ENCODE peak calls at places on chromosomes 3 and 15, in eight cellular contexts. One of them, this sample, is unnamed.

GRCh38 chr15:93029613-93030429 is 59.2 kb downstream of the RGMA start:
- DNase-seq in neuronal stem cell: no peak
- DNase-seq in activated CD8-positive, alpha-beta memory T cell treated with anti-CD3 and anti-CD28 coated beads for 48 hours: no peak
- DNase-seq in breast epithelium: peak
- DNase-seq in esophagus squamous epithelium: no peak
- DNase-seq in NCI-H187: no peak
- DNase-seq in renal cortical epithelial cell: peak
- DNase-seq in GM12891: no peak
- DNase-seq in this sample: peak

GRCh38 chr3:153595186-153595815 is 433.3 kb downstream of the RAP2B start:
- DNase-seq in renal cortical epithelial cell: peak
- DNase-seq in neuronal stem cell: peak
- DNase-seq in GM12891: no peak
- DNase-seq in activated CD8-positive, alpha-beta memory T cell treated with anti-CD3 and anti-CD28 coated beads for 48 hours: no peak
- DNase-seq in breast epithelium: no peak
- DNase-seq in esophagus squamous epithelium: no peak
- DNase-seq in NCI-H187: no peak
- DNase-seq in this sample: no peak

GRCh38 chr15:31974855-31975421 is 55.4 kb upstream of the CHRNA7 start:
- DNase-seq in renal cortical epithelial cell: peak
- DNase-seq in NCI-H187: no peak
- DNase-seq in breast epithelium: no peak
- DNase-seq in activated CD8-positive, alpha-beta memory T cell treated with anti-CD3 and anti-CD28 coated beads for 48 hours: no peak
- DNase-seq in esophagus squamous epithelium: no peak
- DNase-seq in GM12891: peak
- DNase-seq in neuronal stem cell: peak
- DNase-seq in this sample: peak

GRCh38 chr3:108603689-108604088 is 14.2 kb downstream of the DZIP3 start:
- DNase-seq in neuronal stem cell: no peak
- DNase-seq in breast epithelium: no peak
- DNase-seq in activated CD8-positive, alpha-beta memory T cell treated with anti-CD3 and anti-CD28 coated beads for 48 hours: no peak
- DNase-seq in renal cortical epithelial cell: peak
- DNase-seq in GM12891: no peak
- DNase-seq in esophagus squamous epithelium: no peak
- DNase-seq in NCI-H187: no peak
- DNase-seq in this sample: peak

GRCh38 chr3:13022348-13023250 is 50.6 kb downstream of the IQSEC1 start:
- DNase-seq in NCI-H187: no peak
- DNase-seq in breast epithelium: no peak
- DNase-seq in renal cortical epithelial cell: peak
- DNase-seq in neuronal stem cell: no peak
- DNase-seq in esophagus squamous epithelium: no peak
- DNase-seq in activated CD8-positive, alpha-beta memory T cell treated with anti-CD3 and anti-CD28 coated beads for 48 hours: no peak
- DNase-seq in GM12891: peak
- DNase-seq in this sample: no peak

GRCh38 chr15:52496776-52497470 is 31.8 kb downstream of the MYO5A start:
- DNase-seq in esophagus squamous epithelium: no peak
- DNase-seq in renal cortical epithelial cell: peak
- DNase-seq in activated CD8-positive, alpha-beta memory T cell treated with anti-CD3 and anti-CD28 coated beads for 48 hours: no peak
- DNase-seq in breast epithelium: no peak
- DNase-seq in neuronal stem cell: no peak
- DNase-seq in NCI-H187: no peak
- DNase-seq in GM12891: no peak
- DNase-seq in this sample: no peak

GRCh38 chr3:185029071-185029470 is 123.8 kb downstream of the C3orf70 start:
- DNase-seq in breast epithelium: no peak
- DNase-seq in NCI-H187: no peak
- DNase-seq in GM12891: no peak
- DNase-seq in esophagus squamous epithelium: no peak
- DNase-seq in renal cortical epithelial cell: no peak
- DNase-seq in neuronal stem cell: no peak
- DNase-seq in activated CD8-positive, alpha-beta memory T cell treated with anti-CD3 and anti-CD28 coated beads for 48 hours: no peak
- DNase-seq in this sample: no peak

GRCh38 chr15:44713006-44713966 is 2.0 kb downstream of the B2M start:
- DNase-seq in activated CD8-positive, alpha-beta memory T cell treated with anti-CD3 and anti-CD28 coated beads for 48 hours: no peak
- DNase-seq in esophagus squamous epithelium: no peak
- DNase-seq in NCI-H187: no peak
- DNase-seq in renal cortical epithelial cell: peak
- DNase-seq in breast epithelium: no peak
- DNase-seq in neuronal stem cell: no peak
- DNase-seq in GM12891: no peak
- DNase-seq in this sample: no peak

GRCh38 chr15:61226313-61227250 is 2.5 kb downstream of the RORA start:
- DNase-seq in renal cortical epithelial cell: no peak
- DNase-seq in GM12891: no peak
- DNase-seq in activated CD8-positive, alpha-beta memory T cell treated with anti-CD3 and anti-CD28 coated beads for 48 hours: no peak
- DNase-seq in esophagus squamous epithelium: no peak
- DNase-seq in NCI-H187: no peak
- DNase-seq in neuronal stem cell: no peak
- DNase-seq in breast epithelium: no peak
- DNase-seq in this sample: no peak

GRCh38 chr15:84755736-84756527 is 7.5 kb downstream of the ZNF592 start:
- DNase-seq in renal cortical epithelial cell: no peak
- DNase-seq in esophagus squamous epithelium: no peak
- DNase-seq in neuronal stem cell: no peak
- DNase-seq in breast epithelium: no peak
- DNase-seq in activated CD8-positive, alpha-beta memory T cell treated with anti-CD3 and anti-CD28 coated beads for 48 hours: no peak
- DNase-seq in GM12891: no peak
- DNase-seq in NCI-H187: no peak
- DNase-seq in this sample: no peak

GRCh38 chr3:61146010-61146569 is 105.2 kb downstream of the FHIT start:
- DNase-seq in renal cortical epithelial cell: no peak
- DNase-seq in GM12891: no peak
- DNase-seq in neuronal stem cell: no peak
- DNase-seq in esophagus squamous epithelium: no peak
- DNase-seq in NCI-H187: no peak
- DNase-seq in activated CD8-positive, alpha-beta memory T cell treated with anti-CD3 and anti-CD28 coated beads for 48 hours: no peak
- DNase-seq in breast epithelium: no peak
- DNase-seq in this sample: no peak

GRCh38 chr3:64732570-64732969 is 44.8 kb upstream of the ADAMTS9 start:
- DNase-seq in renal cortical epithelial cell: no peak
- DNase-seq in esophagus squamous epithelium: no peak
- DNase-seq in neuronal stem cell: no peak
- DNase-seq in activated CD8-positive, alpha-beta memory T cell treated with anti-CD3 and anti-CD28 coated beads for 48 hours: no peak
- DNase-seq in NCI-H187: no peak
- DNase-seq in GM12891: no peak
- DNase-seq in breast epithelium: no peak
- DNase-seq in this sample: no peak

GRCh38 chr3:129560931-129561594 is 18.1 kb downstream of the H1-8 start:
- DNase-seq in renal cortical epithelial cell: peak
- DNase-seq in neuronal stem cell: no peak
- DNase-seq in activated CD8-positive, alpha-beta memory T cell treated with anti-CD3 and anti-CD28 coated beads for 48 hours: no peak
- DNase-seq in breast epithelium: peak
- DNase-seq in NCI-H187: no peak
- DNase-seq in esophagus squamous epithelium: peak
- DNase-seq in GM12891: no peak
- DNase-seq in this sample: no peak

GRCh38 chr15:92930061-92930460 is 29.9 kb downstream of the CHD2 start:
- DNase-seq in breast epithelium: no peak
- DNase-seq in esophagus squamous epithelium: no peak
- DNase-seq in activated CD8-positive, alpha-beta memory T cell treated with anti-CD3 and anti-CD28 coated beads for 48 hours: no peak
- DNase-seq in GM12891: no peak
- DNase-seq in renal cortical epithelial cell: peak
- DNase-seq in NCI-H187: no peak
- DNase-seq in neuronal stem cell: no peak
- DNase-seq in this sample: no peak

GRCh38 chr3:186682734-186683133 is 16.9 kb downstream of the HRG start:
- DNase-seq in renal cortical epithelial cell: no peak
- DNase-seq in neuronal stem cell: no peak
- DNase-seq in breast epithelium: no peak
- DNase-seq in activated CD8-positive, alpha-beta memory T cell treated with anti-CD3 and anti-CD28 coated beads for 48 hours: no peak
- DNase-seq in GM12891: no peak
- DNase-seq in NCI-H187: no peak
- DNase-seq in esophagus squamous epithelium: no peak
- DNase-seq in this sample: no peak

GRCh38 chr3:158742861-158743260 is 10.6 kb upstream of the RARRES1 start:
- DNase-seq in NCI-H187: no peak
- DNase-seq in esophagus squamous epithelium: no peak
- DNase-seq in activated CD8-positive, alpha-beta memory T cell treated with anti-CD3 and anti-CD28 coated beads for 48 hours: no peak
- DNase-seq in neuronal stem cell: no peak
- DNase-seq in renal cortical epithelial cell: no peak
- DNase-seq in breast epithelium: no peak
- DNase-seq in GM12891: no peak
- DNase-seq in this sample: no peak

GRCh38 chr15:27834684-27835083 is 264.4 kb downstream of the OCA2 start:
- DNase-seq in GM12891: no peak
- DNase-seq in renal cortical epithelial cell: no peak
- DNase-seq in activated CD8-positive, alpha-beta memory T cell treated with anti-CD3 and anti-CD28 coated beads for 48 hours: no peak
- DNase-seq in breast epithelium: no peak
- DNase-seq in NCI-H187: no peak
- DNase-seq in esophagus squamous epithelium: no peak
- DNase-seq in neuronal stem cell: no peak
- DNase-seq in this sample: no peak

GRCh38 chr15:83498801-83499200 is 51.7 kb downstream of the SH3GL3 start:
- DNase-seq in renal cortical epithelial cell: no peak
- DNase-seq in NCI-H187: no peak
- DNase-seq in breast epithelium: no peak
- DNase-seq in activated CD8-positive, alpha-beta memory T cell treated with anti-CD3 and anti-CD28 coated beads for 48 hours: no peak
- DNase-seq in GM12891: no peak
- DNase-seq in esophagus squamous epithelium: no peak
- DNase-seq in neuronal stem cell: no peak
- DNase-seq in this sample: no peak

GRCh38 chr15:55770808-55771207 is 27.9 kb upstream of the PRTG start:
- DNase-seq in GM12891: no peak
- DNase-seq in esophagus squamous epithelium: no peak
- DNase-seq in neuronal stem cell: no peak
- DNase-seq in renal cortical epithelial cell: no peak
- DNase-seq in activated CD8-positive, alpha-beta memory T cell treated with anti-CD3 and anti-CD28 coated beads for 48 hours: no peak
- DNase-seq in NCI-H187: no peak
- DNase-seq in breast epithelium: no peak
- DNase-seq in this sample: no peak

GRCh38 chr3:61331937-61332590 is 80.8 kb upstream of the FHIT start:
- DNase-seq in activated CD8-positive, alpha-beta memory T cell treated with anti-CD3 and anti-CD28 coated beads for 48 hours: no peak
- DNase-seq in neuronal stem cell: peak
- DNase-seq in esophagus squamous epithelium: no peak
- DNase-seq in breast epithelium: no peak
- DNase-seq in NCI-H187: no peak
- DNase-seq in GM12891: no peak
- DNase-seq in renal cortical epithelial cell: peak
- DNase-seq in this sample: no peak